ENCODE peak calls at places on chromosomes 1 and 21, in five cellular contexts. One of them, this sample, is unnamed. For H3K9me3, the result is how much of the 10 kb centered on the place peaks cover.

GRCh38 chr1:234396871-234397270 is 23.6 kb downstream of the COA6 start:
- DNase-seq in MM.1S: peak
- DNase-seq in IMR-90: no peak
- DNase-seq in fibroblast of lung: no peak
- DNase-seq in OCI-LY7: no peak
- DNase-seq in this sample: no peak

GRCh38 chr1:18836654-18837053 is 22.8 kb downstream of the TAS1R2 start:
- DNase-seq in fibroblast of lung: no peak
- DNase-seq in OCI-LY7: no peak
- DNase-seq in MM.1S: no peak
- DNase-seq in IMR-90: no peak
- DNase-seq in this sample: no peak

GRCh38 chr1:84603941-84604830 is 29.9 kb upstream of the CTBS start:
- DNase-seq in IMR-90: peak
- DNase-seq in OCI-LY7: no peak
- DNase-seq in fibroblast of lung: peak
- DNase-seq in MM.1S: peak
- DNase-seq in this sample: peak

GRCh38 chr1:62068978-62069377 is 125.7 kb upstream of the L1TD1 start:
- DNase-seq in IMR-90: peak
- DNase-seq in fibroblast of lung: peak
- DNase-seq in MM.1S: no peak
- DNase-seq in OCI-LY7: no peak
- DNase-seq in this sample: no peak

GRCh38 chr1:217029311-217030157 is 306.3 kb upstream of the ESRRG start:
- DNase-seq in MM.1S: no peak
- DNase-seq in OCI-LY7: no peak
- DNase-seq in fibroblast of lung: peak
- DNase-seq in IMR-90: peak
- DNase-seq in this sample: peak

GRCh38 chr1:205062319-205062718 is 19.3 kb downstream of the CNTN2 start:
- DNase-seq in IMR-90: no peak
- DNase-seq in fibroblast of lung: no peak
- DNase-seq in OCI-LY7: no peak
- DNase-seq in MM.1S: no peak
- DNase-seq in this sample: no peak

GRCh38 chr1:236425031-236425663 is 31.1 kb downstream of the EDARADD start:
- DNase-seq in OCI-LY7: no peak
- DNase-seq in IMR-90: no peak
- DNase-seq in fibroblast of lung: no peak
- DNase-seq in MM.1S: peak
- DNase-seq in this sample: no peak

GRCh38 chr1:245475116-245475515 is 320.3 kb downstream of the KIF26B start:
- DNase-seq in OCI-LY7: no peak
- DNase-seq in MM.1S: no peak
- DNase-seq in IMR-90: peak
- DNase-seq in fibroblast of lung: peak
- DNase-seq in this sample: peak

GRCh38 chr1:94304553-94304952 is 67.2 kb upstream of the ARHGAP29 start:
- DNase-seq in MM.1S: no peak
- DNase-seq in IMR-90: no peak
- DNase-seq in fibroblast of lung: no peak
- DNase-seq in OCI-LY7: no peak
- DNase-seq in this sample: no peak

GRCh38 chr1:31939484-31940329 is 1.5 kb upstream of the PTP4A2 start:
- DNase-seq in MM.1S: peak
- DNase-seq in fibroblast of lung: peak
- DNase-seq in IMR-90: peak
- DNase-seq in OCI-LY7: peak
- DNase-seq in this sample: peak

GRCh38 chr21:39805983-39806382 is 61.0 kb downstream of the IGSF5 start:
- DNase-seq in fibroblast of lung: no peak
- DNase-seq in IMR-90: no peak
- DNase-seq in MM.1S: no peak
- DNase-seq in OCI-LY7: no peak
- DNase-seq in this sample: no peak

GRCh38 chr1:163273766-163274441 is 47.9 kb upstream of the NUF2 start:
- DNase-seq in MM.1S: no peak
- DNase-seq in IMR-90: no peak
- DNase-seq in fibroblast of lung: no peak
- DNase-seq in OCI-LY7: no peak
- DNase-seq in this sample: no peak

GRCh38 chr1:118290571-118290970 is 105.5 kb upstream of the SPAG17 start:
- DNase-seq in fibroblast of lung: peak
- DNase-seq in IMR-90: no peak
- DNase-seq in OCI-LY7: no peak
- DNase-seq in MM.1S: no peak
- DNase-seq in this sample: no peak

GRCh38 chr1:27552911-27553420 is 51.0 kb downstream of the AHDC1 start:
- DNase-seq in IMR-90: no peak
- DNase-seq in fibroblast of lung: no peak
- DNase-seq in MM.1S: no peak
- DNase-seq in OCI-LY7: no peak
- DNase-seq in this sample: no peak
- H3K4me2 ChIP-seq in IMR-90: no peak
- H3K4me2 ChIP-seq in fibroblast of lung: no peak
- H3K4me2 ChIP-seq in MM.1S: no peak
- H3K4me2 ChIP-seq in OCI-LY7: no peak
- H3K4me2 ChIP-seq in this sample: no peak

GRCh38 chr21:10639123-10639522 is 117.7 kb downstream of the TPTE start:
- DNase-seq in OCI-LY7: no peak
- DNase-seq in MM.1S: no peak
- DNase-seq in fibroblast of lung: no peak
- DNase-seq in IMR-90: no peak
- DNase-seq in this sample: no peak
- H3K9me3 ChIP-seq in OCI-LY7: under half
- H3K9me3 ChIP-seq in MM.1S: under half
- H3K9me3 ChIP-seq in fibroblast of lung: under half
- H3K9me3 ChIP-seq in IMR-90: under half
- H3K9me3 ChIP-seq in this sample: under half

GRCh38 chr1:1225238-1225845 is 6.5 kb downstream of the SDF4 start:
- DNase-seq in OCI-LY7: no peak
- DNase-seq in MM.1S: no peak
- DNase-seq in fibroblast of lung: no peak
- DNase-seq in IMR-90: no peak
- DNase-seq in this sample: no peak

GRCh38 chr1:1228187-1228586 is 3.6 kb downstream of the SDF4 start:
- DNase-seq in fibroblast of lung: no peak
- DNase-seq in OCI-LY7: no peak
- DNase-seq in MM.1S: no peak
- DNase-seq in IMR-90: no peak
- DNase-seq in this sample: no peak

GRCh38 chr1:1225913-1226312 is 5.9 kb downstream of the SDF4 start:
- DNase-seq in IMR-90: no peak
- DNase-seq in MM.1S: no peak
- DNase-seq in fibroblast of lung: no peak
- DNase-seq in OCI-LY7: no peak
- DNase-seq in this sample: no peak

GRCh38 chr1:1227386-1227785 is 4.4 kb downstream of the SDF4 start:
- DNase-seq in OCI-LY7: no peak
- DNase-seq in fibroblast of lung: no peak
- DNase-seq in IMR-90: no peak
- DNase-seq in MM.1S: no peak
- DNase-seq in this sample: no peak

GRCh38 chr1:1226566-1227362 is 5.0 kb downstream of the SDF4 start:
- DNase-seq in fibroblast of lung: no peak
- DNase-seq in IMR-90: no peak
- DNase-seq in OCI-LY7: no peak
- DNase-seq in MM.1S: no peak
- DNase-seq in this sample: no peak
- TF ChIP-seq CTCF in fibroblast of lung: no peak
- TF ChIP-seq CTCF in IMR-90: no peak
- TF ChIP-seq CTCF in OCI-LY7: no peak
- TF ChIP-seq CTCF in MM.1S: no peak
- TF ChIP-seq CTCF in this sample: no peak

GRCh38 chr21:34745557-34746255 is 76.9 kb downstream of the CLIC6 start:
- DNase-seq in MM.1S: peak
- DNase-seq in OCI-LY7: peak
- DNase-seq in IMR-90: peak
- DNase-seq in fibroblast of lung: peak
- DNase-seq in this sample: peak
- H3K4me2 ChIP-seq in MM.1S: peak
- H3K4me2 ChIP-seq in OCI-LY7: peak
- H3K4me2 ChIP-seq in IMR-90: peak
- H3K4me2 ChIP-seq in fibroblast of lung: no peak
- H3K4me2 ChIP-seq in this sample: peak

GRCh38 chr1:4309676-4310320 is 344.6 kb upstream of the AJAP1 start:
- DNase-seq in OCI-LY7: peak
- DNase-seq in fibroblast of lung: no peak
- DNase-seq in IMR-90: no peak
- DNase-seq in MM.1S: no peak
- DNase-seq in this sample: no peak
- H3K9me3 ChIP-seq in OCI-LY7: under half
- H3K9me3 ChIP-seq in fibroblast of lung: under half
- H3K9me3 ChIP-seq in IMR-90: under half
- H3K9me3 ChIP-seq in MM.1S: under half
- H3K9me3 ChIP-seq in this sample: under half

This sample was measured in astrocyte.